ENCODE peak calls at places on chromosomes 3 and 15, in nine cellular contexts. N, V, T, Y, Z, E, F, O and G are unnamed samples.
A peak's percentile ranks its signal among the peaks of the same experiment; 100 is the strongest.

GRCh38 chr3:16516695-16517481 is 3.4 kb upstream of the RFTN1 start:
- DNase-seq in V (no peak), Z (no peak), Y (no peak), E (peak; percentile 73), N (no peak), F (no peak), T (peak; percentile 54), O (no peak), G (peak; percentile 74)

GRCh38 chr3:124620600-124621063 is 109.6 kb upstream of the UMPS start:
- DNase-seq in F (no peak), Y (peak; percentile 18), V (peak; percentile 59), O (no peak), N (no peak), Z (peak; percentile 54), E (no peak), T (peak; percentile 21), G (peak; percentile 25)

GRCh38 chr15:92452143-92452542 is 58.5 kb downstream of the ST8SIA2 start:
- DNase-seq in Y (no peak), Z (no peak), F (no peak), E (no peak), N (no peak), V (no peak), O (no peak), T (no peak), G (no peak)

GRCh38 chr3:32414527-32415202 is 23.0 kb downstream of the CMTM7 start:
- DNase-seq in Y (no peak), N (no peak), F (peak; percentile 47), V (peak; percentile 27), T (peak; percentile 69), E (no peak), O (peak; percentile 72), Z (peak; percentile 39), G (no peak)

GRCh38 chr15:33278816-33279612 is 31.8 kb upstream of the RYR3 start:
- DNase-seq in E (no peak), N (peak; percentile 75), Y (peak; percentile 49), Z (no peak), F (no peak), O (no peak), V (no peak), T (peak; percentile 98), G (no peak)

GRCh38 chr3:45164056-45164455 is 17.9 kb upstream of the CDCP1 start:
- DNase-seq in F (no peak), E (no peak), O (no peak), Y (no peak), V (no peak), T (no peak), N (no peak), Z (no peak), G (no peak)

GRCh38 chr3:81651139-81651538 is 110.3 kb downstream of the GBE1 start:
- DNase-seq in N (no peak), T (no peak), V (no peak), F (no peak), O (no peak), Z (no peak), E (no peak), Y (no peak), G (no peak)

GRCh38 chr3:40580494-40581091 is 55.8 kb downstream of the ZNF621 start:
- DNase-seq in V (peak; percentile 58), N (no peak), O (peak; percentile 52), T (peak; percentile 68), Y (peak; percentile 84), F (peak; percentile 85), Z (peak; percentile 56), E (peak; percentile 82), G (peak; percentile 79)

GRCh38 chr3:62316525-62316924 is 56.8 kb downstream of the FEZF2 start:
- DNase-seq in T (no peak), V (no peak), Z (no peak), O (no peak), Y (no peak), F (no peak), N (no peak), E (no peak), G (no peak)

GRCh38 chr3:62318752-62319569 is 54.4 kb downstream of the FEZF2 start:
- DNase-seq in O (peak; percentile 29), V (no peak), T (peak; percentile 91), Y (peak; percentile 77), Z (peak; percentile 69), N (peak; percentile 32), E (peak; percentile 92), F (peak; percentile 90), G (peak; percentile 84)

GRCh38 chr3:62323241-62323640 is 50.1 kb downstream of the FEZF2 start:
- DNase-seq in T (no peak), Y (no peak), V (no peak), E (no peak), F (no peak), Z (no peak), N (no peak), O (no peak), G (no peak)

GRCh38 chr3:62318365-62318751 is 55.0 kb downstream of the FEZF2 start:
- DNase-seq in F (no peak), N (no peak), E (no peak), Y (no peak), T (no peak), Z (no peak), V (no peak), O (no peak), G (no peak)

GRCh38 chr3:62319570-62320243 is 53.6 kb downstream of the FEZF2 start:
- DNase-seq in T (peak; percentile 76), E (no peak), V (no peak), N (no peak), Y (no peak), F (no peak), Z (no peak), O (no peak), G (no peak)
- H3K4me3 ChIP-seq in T (peak overlapping the region; percentile 81), E (no peak overlapping the region), V (no peak overlapping the region), N (peak overlapping the region; percentile 92), Y (peak overlapping the region; percentile 68), F (peak overlapping the region; percentile 70), Z (peak overlapping the region; percentile 55), O (peak overlapping the region; percentile 51), G (no peak overlapping the region)

GRCh38 chr3:10188798-10189556 is 24.3 kb downstream of the IRAK2 start:
- DNase-seq in O (no peak), V (no peak), T (no peak), N (no peak), Z (no peak), F (no peak), Y (no peak), E (no peak), G (no peak)
- H3K4me3 ChIP-seq in O (peak overlapping the region; percentile 24), V (no peak overlapping the region), T (no peak overlapping the region), N (no peak overlapping the region), Z (no peak overlapping the region), F (no peak overlapping the region), Y (no peak overlapping the region), E (no peak overlapping the region), G (no peak overlapping the region)

GRCh38 chr3:169367016-169367415 is 296.5 kb downstream of the MECOM start:
- DNase-seq in E (no peak), Y (no peak), N (no peak), V (no peak), Z (no peak), O (no peak), F (no peak), T (no peak), G (no peak)

GRCh38 chr3:169362261-169362660 is 301.3 kb downstream of the MECOM start:
- DNase-seq in T (peak; percentile 55), Z (peak; percentile 66), V (no peak), N (no peak), E (peak; percentile 46), F (no peak), O (no peak), Y (no peak), G (no peak)

GRCh38 chr3:169362872-169363271 is 300.6 kb downstream of the MECOM start:
- DNase-seq in V (no peak), Y (no peak), T (no peak), Z (no peak), N (no peak), O (no peak), F (no peak), E (no peak), G (no peak)

GRCh38 chr3:169365993-169366915 is 297.3 kb downstream of the MECOM start:
- DNase-seq in V (no peak), O (no peak), T (peak; percentile 58), Z (peak; percentile 46), F (no peak), N (no peak), Y (no peak), E (no peak), G (no peak)

DNA sequence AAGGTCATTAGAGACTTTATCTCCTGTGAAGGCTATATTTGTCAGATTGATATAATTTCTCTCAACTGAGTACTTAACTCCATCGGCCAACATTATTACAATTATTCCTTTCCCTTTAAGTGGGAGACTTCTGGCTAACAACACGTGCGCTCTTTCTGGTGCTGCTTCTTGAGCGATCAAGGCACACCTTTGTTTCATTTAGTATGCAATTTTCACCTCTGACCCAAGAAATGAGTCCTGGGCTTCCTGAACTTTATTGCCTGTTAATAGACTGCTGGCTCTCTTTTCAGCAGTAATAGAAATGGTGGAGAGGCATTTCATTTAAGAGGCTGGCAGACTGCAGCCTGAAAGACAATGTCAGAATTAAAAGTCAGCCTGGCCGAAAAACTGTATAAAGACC is 300.2 kb downstream of the MECOM start:
- DNase-seq in N (no peak), E (no peak), O (no peak), F (no peak), Y (no peak), T (no peak), V (no peak), Z (no peak), G (no peak)
- H3K4me3 ChIP-seq in N (no peak overlapping the region), E (no peak overlapping the region), O (no peak overlapping the region), F (no peak overlapping the region), Y (no peak overlapping the region), T (no peak overlapping the region), V (no peak overlapping the region), Z (no peak overlapping the region), G (no peak overlapping the region)

GRCh38 chr15:74128785-74129350 is 1.5 kb upstream of the ISLR2 start:
- DNase-seq in T (no peak), N (no peak), Z (no peak), Y (no peak), V (no peak), O (no peak), E (no peak), F (no peak), G (peak; percentile 74)

GRCh38 chr15:74129411-74130088 is 836 bp upstream of the ISLR2 start:
- DNase-seq in O (no peak), N (no peak), Z (no peak), T (no peak), E (no peak), V (no peak), Y (no peak), F (no peak), G (no peak)

GRCh38 chr15:74130089-74130848 is at the start of gene ISLR2:
- DNase-seq in V (no peak), Y (no peak), N (no peak), O (no peak), Z (no peak), T (no peak), F (no peak), E (peak; percentile 17), G (peak; percentile 87)

GRCh38 chr15:74127255-74127953 is 3.0 kb upstream of the ISLR2 start:
- DNase-seq in E (peak; percentile 93), V (peak; percentile 86), F (peak; percentile 94), Y (peak; percentile 87), O (peak; percentile 74), T (peak; percentile 85), N (no peak), Z (peak; percentile 90), G (peak; percentile 95)

DNA sequence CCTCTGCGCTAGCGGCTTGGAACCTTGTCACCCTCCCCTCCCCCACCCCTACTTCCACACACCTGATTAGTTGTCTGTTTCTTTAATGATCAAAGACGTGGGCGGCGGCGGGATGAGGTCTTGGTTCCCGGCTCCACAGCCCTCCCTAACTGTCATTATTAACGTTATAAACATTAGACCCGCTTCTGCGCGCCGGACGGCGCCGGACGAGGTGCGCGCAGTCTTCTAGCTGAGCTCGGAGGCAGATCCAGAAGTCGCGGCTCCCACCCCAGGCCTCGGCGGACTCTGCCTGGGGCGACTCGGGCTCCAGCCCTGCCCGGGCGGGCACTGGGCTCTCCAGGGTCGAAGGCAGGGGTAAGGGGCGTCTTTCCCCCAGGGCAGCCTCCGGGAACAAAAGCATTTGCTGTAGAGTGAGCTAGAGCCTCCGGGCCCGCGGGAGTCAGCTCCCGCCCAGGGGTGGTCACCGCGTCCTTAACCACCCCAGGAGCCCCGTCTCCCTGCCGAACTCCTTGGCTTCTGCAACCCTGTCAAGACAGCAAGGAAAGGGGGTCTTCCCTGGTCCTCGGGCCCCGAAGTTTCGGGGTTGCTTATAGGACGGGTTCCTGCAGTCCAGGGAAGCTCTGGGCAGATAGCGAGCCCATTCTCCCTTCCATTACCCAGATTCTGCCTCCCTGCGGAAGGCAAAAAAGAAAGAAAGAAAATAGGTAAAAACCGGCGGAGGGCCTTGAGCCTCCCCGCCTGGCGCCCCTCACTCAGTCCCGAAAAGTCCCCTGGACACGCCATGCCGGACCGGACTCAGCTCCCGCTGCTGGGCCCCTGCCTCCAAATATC is 2.2 kb upstream of the ISLR2 start:
- DNase-seq in E (peak; percentile 53), V (no peak), T (no peak), Y (no peak), Z (no peak), O (no peak), F (no peak), N (no peak), G (peak; percentile 76)
- H3K4me3 ChIP-seq in E (peak overlapping the region; percentile 34), V (no peak overlapping the region), T (no peak overlapping the region), Y (peak overlapping the region; percentile 30), Z (peak overlapping the region; percentile 36), O (peak overlapping the region; percentile 9), F (peak overlapping the region; percentile 31), N (peak overlapping the region; percentile 37), G (peak overlapping the region; percentile 56)